ENCODE peak calls at places on chromosome X, in eight cellular contexts. P is midbrain; B is fibroblast of lung; W is iPS-NIHi11; Y is HTR-8/SVneo; T is hepatic stellate cell; Q is stimulated activated CD4-positive, alpha-beta T cell treated with anti-CD3 and anti-CD28 coated beads, TNF-alpha, amount 100 ng/mL, for 4 hours; J is iris pigment epithelial cell. O is an unnamed sample.

GRCh38 chrX:49003696-49004095 is 1.6 kb upstream of the GRIPAP1 start:
- DNase-seq in Y (no peak), W (peak), B (no peak), P (no peak), J (peak), Q (no peak), T (no peak), O (no peak)

GRCh38 chrX:130228871-130229270 is 39.8 kb downstream of the ZNF280C start:
- DNase-seq in B (no peak), Y (no peak), T (no peak), P (no peak), Q (no peak), W (no peak), J (no peak), O (no peak)

GRCh38 chrX:49951524-49952193 is 29.3 kb downstream of the CLCN5 start:
- DNase-seq in B (peak), W (no peak), Y (no peak), Q (no peak), T (no peak), J (peak), P (no peak), O (no peak)

GRCh38 chrX:51893931-51894696 is 691 bp downstream of the MAGED1 start:
- DNase-seq in B (peak), T (no peak), Y (no peak), Q (no peak), P (no peak), W (peak), J (peak), O (peak)

GRCh38 chrX:78102100-78102499 is 1.9 kb upstream of the PGK1 start:
- DNase-seq in J (no peak), Y (no peak), T (no peak), W (no peak), B (no peak), Q (no peak), P (no peak), O (no peak)

GRCh38 chrX:123629502-123629901 is 103.3 kb downstream of the THOC2 start:
- DNase-seq in B (no peak), J (no peak), Y (no peak), W (no peak), P (no peak), Q (no peak), T (no peak), O (no peak)

GRCh38 chrX:4850312-4850711 is 1136.9 kb upstream of the PRKX start:
- DNase-seq in P (peak), T (no peak), J (no peak), Y (no peak), W (no peak), Q (no peak), B (no peak), O (no peak)

GRCh38 chrX:94743478-94743877 is 1069.5 kb downstream of the FAM133A start:
- DNase-seq in B (no peak), T (no peak), J (no peak), W (no peak), P (no peak), Q (no peak), Y (no peak), O (no peak)

GRCh38 chrX:40960041-40960440 is 125.2 kb upstream of the USP9X start:
- DNase-seq in T (no peak), Q (no peak), B (no peak), Y (no peak), J (peak), P (no peak), W (no peak), O (no peak)

GRCh38 chrX:31392541-31392940 is 320.7 kb upstream of the FTHL17 start:
- DNase-seq in J (peak), Y (no peak), W (no peak), P (no peak), B (peak), T (no peak), Q (no peak), O (no peak)

GRCh38 chrX:9983463-9983862 is 16.3 kb downstream of the CLDN34 start:
- DNase-seq in T (no peak), J (no peak), P (no peak), B (no peak), W (no peak), Y (no peak), Q (no peak), O (no peak)

GRCh38 chrX:68307767-68308166 is 125.5 kb downstream of the OPHN1 start:
- DNase-seq in W (no peak), T (peak), Q (no peak), Y (peak), P (no peak), J (peak), B (peak), O (no peak)

GRCh38 chrX:13110427-13111324 is 66.3 kb upstream of the FAM9C start:
- DNase-seq in Q (no peak), W (no peak), P (peak), B (peak), Y (peak), T (no peak), J (peak), O (no peak)

GRCh38 chrX:103779156-103779555 is 2.5 kb downstream of the PLP1 start:
- DNase-seq in B (peak), Q (no peak), J (peak), T (no peak), P (peak), Y (no peak), W (no peak), O (peak)

GRCh38 chrX:112913807-112914206 is 73.2 kb upstream of the AMOT start:
- DNase-seq in J (no peak), Q (no peak), T (no peak), Y (no peak), W (no peak), B (no peak), P (no peak), O (no peak)